ENCODE peak calls at places on chromosomes 4 and X, in six cellular contexts. One of them, this sample, is unnamed. For H3K4me1 and H3K36me3, the result is how much of the 10 kb centered on the place peaks cover.

GRCh38 chr4:138190452-138190858 is 51.7 kb downstream of the SLC7A11 start:
- DNase-seq in vagina: no peak
- DNase-seq in neural progenitor cell: no peak
- DNase-seq in aorta: no peak
- DNase-seq in pancreas: no peak
- DNase-seq in fibroblast of lung: no peak
- DNase-seq in this sample: no peak

GRCh38 chrX:141468940-141469339 is 115.6 kb downstream of the SPANXA1 start:
- DNase-seq in vagina: no peak
- DNase-seq in neural progenitor cell: no peak
- DNase-seq in aorta: no peak
- DNase-seq in pancreas: no peak
- DNase-seq in fibroblast of lung: peak
- DNase-seq in this sample: no peak

GRCh38 chr4:94545296-94545695 is 93.6 kb downstream of the PDLIM5 start:
- DNase-seq in vagina: no peak
- DNase-seq in neural progenitor cell: no peak
- DNase-seq in aorta: no peak
- DNase-seq in pancreas: no peak
- DNase-seq in fibroblast of lung: peak
- DNase-seq in this sample: no peak

GRCh38 chr4:42821230-42821629 is 71.3 kb upstream of the GRXCR1 start:
- DNase-seq in vagina: no peak
- DNase-seq in neural progenitor cell: no peak
- DNase-seq in aorta: no peak
- DNase-seq in pancreas: no peak
- DNase-seq in fibroblast of lung: no peak
- DNase-seq in this sample: no peak

GRCh38 chr4:99762728-99763127 is 53.9 kb upstream of the DAPP1 start:
- DNase-seq in vagina: no peak
- DNase-seq in neural progenitor cell: no peak
- DNase-seq in aorta: no peak
- DNase-seq in pancreas: no peak
- DNase-seq in fibroblast of lung: no peak
- DNase-seq in this sample: no peak

GRCh38 chr4:71050809-71051208 is 57.4 kb downstream of the DCK start:
- DNase-seq in vagina: no peak
- DNase-seq in neural progenitor cell: no peak
- DNase-seq in aorta: no peak
- DNase-seq in pancreas: no peak
- DNase-seq in fibroblast of lung: peak
- DNase-seq in this sample: no peak

GRCh38 chr4:182560358-182560757 is 317.2 kb downstream of the TENM3 start:
- DNase-seq in vagina: no peak
- DNase-seq in neural progenitor cell: peak
- DNase-seq in aorta: no peak
- DNase-seq in pancreas: no peak
- DNase-seq in fibroblast of lung: peak
- DNase-seq in this sample: no peak

GRCh38 chr4:30718021-30718888 is 1.9 kb upstream of the PCDH7 start:
- DNase-seq in vagina: no peak
- DNase-seq in neural progenitor cell: peak
- DNase-seq in aorta: peak
- DNase-seq in pancreas: no peak
- DNase-seq in fibroblast of lung: peak
- DNase-seq in this sample: no peak

GRCh38 chr4:153514001-153514526 is 47.9 kb downstream of the TMEM131L start:
- DNase-seq in vagina: no peak
- DNase-seq in neural progenitor cell: no peak
- DNase-seq in aorta: no peak
- DNase-seq in pancreas: no peak
- DNase-seq in fibroblast of lung: peak
- DNase-seq in this sample: no peak

GRCh38 chr4:141853091-141853734 is 216.8 kb downstream of the IL15 start:
- DNase-seq in vagina: no peak
- DNase-seq in neural progenitor cell: no peak
- DNase-seq in aorta: no peak
- DNase-seq in pancreas: peak
- DNase-seq in fibroblast of lung: no peak
- DNase-seq in this sample: no peak

GRCh38 chr4:36241771-36242170 is 2.5 kb downstream of the ARAP2 start:
- DNase-seq in vagina: no peak
- DNase-seq in neural progenitor cell: no peak
- DNase-seq in aorta: no peak
- DNase-seq in pancreas: no peak
- DNase-seq in fibroblast of lung: no peak
- DNase-seq in this sample: no peak

GRCh38 chrX:31331045-31331444 is 259.2 kb upstream of the FTHL17 start:
- DNase-seq in vagina: no peak
- DNase-seq in neural progenitor cell: no peak
- DNase-seq in aorta: no peak
- DNase-seq in pancreas: no peak
- DNase-seq in fibroblast of lung: peak
- DNase-seq in this sample: no peak

GRCh38 chrX:75155454-75155829 is 641 bp downstream of the ABCB7 start:
- DNase-seq in vagina: no peak
- DNase-seq in neural progenitor cell: no peak
- DNase-seq in aorta: no peak
- DNase-seq in pancreas: no peak
- DNase-seq in fibroblast of lung: peak
- DNase-seq in this sample: no peak

GRCh38 chr4:142845293-142846070 is 619 bp downstream of the INPP4B start:
- DNase-seq in vagina: no peak
- DNase-seq in neural progenitor cell: peak
- DNase-seq in aorta: peak
- DNase-seq in pancreas: peak
- DNase-seq in fibroblast of lung: peak
- DNase-seq in this sample: peak

GRCh38 chrX:10077425-10078188 is 79.2 kb upstream of the CLCN4 start:
- DNase-seq in vagina: no peak
- DNase-seq in neural progenitor cell: no peak
- DNase-seq in aorta: no peak
- DNase-seq in pancreas: no peak
- DNase-seq in fibroblast of lung: peak
- DNase-seq in this sample: no peak

GRCh38 chrX:123188081-123188480 is 4.0 kb downstream of the GRIA3 start:
- DNase-seq in vagina: no peak
- DNase-seq in neural progenitor cell: no peak
- DNase-seq in aorta: no peak
- DNase-seq in pancreas: no peak
- DNase-seq in fibroblast of lung: peak
- DNase-seq in this sample: no peak

GRCh38 chr4:156732634-156733033 is 239.0 kb downstream of the PDGFC start:
- DNase-seq in vagina: no peak
- DNase-seq in neural progenitor cell: no peak
- DNase-seq in aorta: no peak
- DNase-seq in pancreas: no peak
- DNase-seq in fibroblast of lung: no peak
- DNase-seq in this sample: no peak

GRCh38 chrX:13334491-13334890 is 14.6 kb upstream of the ATXN3L start:
- DNase-seq in vagina: no peak
- DNase-seq in neural progenitor cell: no peak
- DNase-seq in aorta: no peak
- DNase-seq in pancreas: no peak
- DNase-seq in fibroblast of lung: peak
- DNase-seq in this sample: no peak

GRCh38 chr4:147056951-147057630 is 111.4 kb upstream of the TTC29 start:
- DNase-seq in vagina: no peak
- DNase-seq in neural progenitor cell: no peak
- DNase-seq in aorta: no peak
- DNase-seq in pancreas: no peak
- DNase-seq in fibroblast of lung: peak
- DNase-seq in this sample: no peak

GRCh38 chr4:76588268-76588667 is 153.2 kb downstream of the SHROOM3 start:
- DNase-seq in vagina: no peak
- DNase-seq in neural progenitor cell: peak
- DNase-seq in aorta: no peak
- DNase-seq in pancreas: no peak
- DNase-seq in fibroblast of lung: no peak
- DNase-seq in this sample: no peak

GRCh38 chr4:76590847-76591281 is 155.8 kb downstream of the SHROOM3 start:
- DNase-seq in vagina: no peak
- DNase-seq in neural progenitor cell: no peak
- DNase-seq in aorta: no peak
- DNase-seq in pancreas: no peak
- DNase-seq in fibroblast of lung: peak
- DNase-seq in this sample: no peak

GRCh38 chr4:76589872-76590846 is 155.1 kb downstream of the SHROOM3 start:
- DNase-seq in vagina: no peak
- DNase-seq in neural progenitor cell: peak
- DNase-seq in aorta: peak
- DNase-seq in pancreas: peak
- DNase-seq in fibroblast of lung: peak
- DNase-seq in this sample: peak

GRCh38 chr4:76591992-76592391 is 157.0 kb downstream of the SHROOM3 start:
- DNase-seq in vagina: no peak
- DNase-seq in neural progenitor cell: no peak
- DNase-seq in aorta: no peak
- DNase-seq in pancreas: no peak
- DNase-seq in fibroblast of lung: no peak
- DNase-seq in this sample: no peak

GRCh38 chr4:76589402-76589801 is 154.4 kb downstream of the SHROOM3 start:
- DNase-seq in vagina: no peak
- DNase-seq in neural progenitor cell: peak
- DNase-seq in aorta: no peak
- DNase-seq in pancreas: no peak
- DNase-seq in fibroblast of lung: peak
- DNase-seq in this sample: no peak
- H3K4me1 ChIP-seq in vagina: under half
- H3K4me1 ChIP-seq in neural progenitor cell: half or more
- H3K4me1 ChIP-seq in aorta: under half
- H3K4me1 ChIP-seq in pancreas: under half
- H3K4me1 ChIP-seq in fibroblast of lung: under half
- H3K4me1 ChIP-seq in this sample: under half

GRCh38 chr4:6616087-6616995 is 24.1 kb upstream of the MRFAP1 start:
- DNase-seq in vagina: no peak
- DNase-seq in neural progenitor cell: no peak
- DNase-seq in aorta: peak
- DNase-seq in pancreas: no peak
- DNase-seq in fibroblast of lung: no peak
- DNase-seq in this sample: no peak
- H3K36me3 ChIP-seq in vagina: half or more
- H3K36me3 ChIP-seq in neural progenitor cell: under half
- H3K36me3 ChIP-seq in aorta: under half
- H3K36me3 ChIP-seq in pancreas: under half
- H3K36me3 ChIP-seq in fibroblast of lung: under half
- H3K36me3 ChIP-seq in this sample: under half

DNA sequence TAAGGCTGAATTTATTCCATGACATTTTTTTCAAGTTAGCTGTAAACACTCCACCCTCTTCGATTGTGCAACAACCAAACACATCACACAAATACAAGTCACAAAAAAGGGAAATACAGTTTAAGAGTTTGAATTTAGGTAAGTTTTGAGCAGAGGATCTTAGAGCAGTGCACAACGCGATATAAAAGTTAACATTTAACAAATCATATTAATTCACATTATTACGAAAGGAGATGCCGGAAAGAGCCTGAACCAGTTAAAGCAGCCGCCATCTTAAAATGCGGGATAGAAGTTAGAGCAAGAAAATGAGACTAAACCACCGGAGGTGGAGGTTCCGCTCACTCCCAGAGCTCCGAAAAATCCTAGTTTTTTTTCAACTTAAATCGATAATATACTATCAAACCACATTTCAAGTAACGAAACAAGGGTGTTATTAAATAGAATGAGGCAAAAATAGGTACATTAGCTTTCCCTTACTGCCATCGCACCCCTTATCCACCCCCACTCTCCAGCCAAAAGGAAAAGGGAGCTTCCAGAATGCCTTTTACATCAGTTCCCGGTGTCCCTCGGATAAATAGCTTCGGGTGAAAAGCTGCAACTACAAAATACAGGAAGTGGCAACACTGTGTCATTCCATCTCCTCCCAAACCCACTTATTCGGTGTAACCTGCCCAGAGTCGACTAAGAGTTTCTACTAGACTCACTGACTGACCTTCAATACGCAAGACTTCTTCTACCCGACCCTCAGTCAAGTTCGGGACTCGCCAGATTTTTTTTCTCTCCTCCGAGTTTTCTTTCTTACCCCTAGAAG is 1.9 kb downstream of the UBE2D3 start:
- DNase-seq in vagina: no peak
- DNase-seq in neural progenitor cell: peak
- DNase-seq in aorta: peak
- DNase-seq in pancreas: peak
- DNase-seq in fibroblast of lung: peak
- DNase-seq in this sample: no peak
- H3K4me1 ChIP-seq in vagina: half or more
- H3K4me1 ChIP-seq in neural progenitor cell: under half
- H3K4me1 ChIP-seq in aorta: under half
- H3K4me1 ChIP-seq in pancreas: under half
- H3K4me1 ChIP-seq in fibroblast of lung: under half
- H3K4me1 ChIP-seq in this sample: under half

DNA sequence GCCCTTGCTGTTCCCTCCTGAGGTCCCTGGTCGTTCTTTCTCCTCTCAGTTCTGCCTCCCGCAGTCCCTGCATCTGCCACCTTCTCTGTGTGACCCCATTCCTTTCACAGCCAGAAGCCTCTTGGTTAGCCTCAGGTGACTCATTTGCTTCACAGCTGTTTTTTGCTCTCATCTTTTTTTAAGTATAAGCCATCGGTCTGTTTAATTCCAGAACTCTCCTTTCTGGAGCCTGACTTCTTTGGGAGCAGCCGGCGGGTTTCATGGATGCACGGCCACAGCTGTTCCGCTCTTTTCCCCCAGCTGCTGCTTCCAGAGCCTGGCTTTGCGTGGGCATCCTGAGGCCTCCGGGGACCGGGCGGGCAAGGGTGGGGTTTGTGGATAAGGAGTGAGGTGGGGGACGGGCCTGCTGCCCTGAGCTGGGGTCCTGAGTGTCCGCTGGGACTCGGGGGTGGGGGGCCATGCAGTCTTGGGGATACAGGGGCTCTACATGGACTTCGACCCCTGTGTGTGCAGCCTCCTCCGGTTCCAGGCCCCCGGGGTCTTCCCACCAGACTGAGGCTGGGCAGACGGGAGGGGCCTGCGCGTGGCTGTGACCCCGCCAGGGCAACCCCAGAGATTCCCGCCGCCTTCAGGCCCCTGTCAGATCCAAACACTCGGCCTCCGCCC is 46.7 kb downstream of the PCGF3 start:
- DNase-seq in vagina: no peak
- DNase-seq in neural progenitor cell: no peak
- DNase-seq in aorta: peak
- DNase-seq in pancreas: no peak
- DNase-seq in fibroblast of lung: peak
- DNase-seq in this sample: no peak
- H3K36me3 ChIP-seq in vagina: under half
- H3K36me3 ChIP-seq in neural progenitor cell: under half
- H3K36me3 ChIP-seq in aorta: under half
- H3K36me3 ChIP-seq in pancreas: under half
- H3K36me3 ChIP-seq in fibroblast of lung: under half
- H3K36me3 ChIP-seq in this sample: under half

DNA sequence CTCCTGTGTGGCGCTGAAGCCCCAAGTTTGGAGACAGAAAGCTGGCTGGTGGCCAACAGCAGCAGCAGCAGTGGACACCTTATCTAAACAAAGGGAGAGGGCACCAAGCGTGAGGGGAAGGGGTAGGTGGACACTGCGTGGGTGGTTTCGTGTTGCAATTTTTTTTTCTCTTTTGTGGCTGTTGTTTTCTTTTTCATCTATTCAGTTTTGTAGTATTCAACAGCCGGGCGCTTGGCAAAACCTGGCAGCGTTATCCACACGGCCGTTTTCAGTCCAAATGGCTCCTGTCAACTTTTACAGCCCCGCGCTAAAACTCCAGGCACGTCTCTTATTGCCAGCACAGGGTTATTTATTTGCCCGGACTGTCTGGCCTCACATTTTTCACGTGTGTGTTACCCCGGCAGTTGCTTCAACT is 192.3 kb downstream of the BCOR start:
- DNase-seq in vagina: no peak
- DNase-seq in neural progenitor cell: no peak
- DNase-seq in aorta: no peak
- DNase-seq in pancreas: peak
- DNase-seq in fibroblast of lung: peak
- DNase-seq in this sample: no peak
- H3K4me1 ChIP-seq in vagina: under half
- H3K4me1 ChIP-seq in neural progenitor cell: under half
- H3K4me1 ChIP-seq in aorta: under half
- H3K4me1 ChIP-seq in pancreas: under half
- H3K4me1 ChIP-seq in fibroblast of lung: under half
- H3K4me1 ChIP-seq in this sample: under half